ENCODE peak calls at places on chromosomes 5 and 9, in six cellular contexts. V is CD8-positive, alpha-beta T cell; G is psoas muscle; P is islet precursor cell; Q is activated naive CD4-positive, alpha-beta T cell; F is lung microvascular endothelial cell. D is an unnamed sample.

GRCh38 chr9:114592356-114592755 is 4.8 kb downstream of the ATP6V1G1 start:
- DNase-seq in P (no peak), V (peak; percentile 67), G (no peak), F (peak; percentile 43), Q (peak; percentile 26), D (no peak)

GRCh38 chr9:137615387-137615871 is 3.4 kb upstream of the EHMT1 start:
- DNase-seq in F (no peak), P (no peak), G (no peak), V (no peak), Q (no peak), D (no peak)

GRCh38 chr9:15420796-15421195 is 1.9 kb upstream of the SNAPC3 start:
- DNase-seq in F (peak; percentile 44), G (no peak), P (no peak), Q (no peak), V (no peak), D (no peak)

GRCh38 chr5:119105971-119106370 is 35.1 kb downstream of the DMXL1 start:
- DNase-seq in G (no peak), Q (no peak), V (no peak), P (no peak), F (no peak), D (peak; percentile 29)

GRCh38 chr5:1444361-1445189 is 665 bp downstream of the SLC6A3 start:
- DNase-seq in V (no peak), G (peak; percentile 10), P (peak; percentile 53), F (no peak), Q (no peak), D (no peak)

GRCh38 chr5:63398346-63398745 is 563.9 kb downstream of the HTR1A start:
- DNase-seq in P (peak; percentile 93), F (no peak), Q (no peak), G (no peak), V (no peak), D (no peak)

GRCh38 chr5:136769900-136770684 is 404.7 kb upstream of the TRPC7 start:
- DNase-seq in V (no peak), P (peak; percentile 89), F (peak; percentile 68), Q (no peak), G (peak; percentile 57), D (peak; percentile 79)

GRCh38 chr5:17910318-17910717 is 276.1 kb downstream of the TAF11L14 start:
- DNase-seq in P (no peak), Q (no peak), F (no peak), G (no peak), V (no peak), D (no peak)

GRCh38 chr9:37144762-37145161 is 24.4 kb downstream of the ZCCHC7 start:
- DNase-seq in F (no peak), P (no peak), Q (no peak), G (no peak), V (no peak), D (no peak)

GRCh38 chr5:92652735-92653134 is 928.3 kb downstream of the NR2F1-AS1 start:
- DNase-seq in F (no peak), Q (no peak), V (no peak), G (no peak), P (no peak), D (no peak)

GRCh38 chr5:80592761-80593160 is 22.7 kb upstream of the ANKRD34B start:
- DNase-seq in G (no peak), Q (no peak), P (no peak), V (no peak), F (no peak), D (no peak)

GRCh38 chr5:138603521-138603920 is 28.3 kb upstream of the HSPA9 start:
- DNase-seq in F (no peak), Q (no peak), V (no peak), G (no peak), P (no peak), D (no peak)

GRCh38 chr5:52771343-52772039 is 16.2 kb upstream of the ITGA1 start:
- DNase-seq in Q (no peak), V (peak; percentile 21), F (no peak), G (no peak), P (no peak), D (no peak)

GRCh38 chr9:75658301-75658919 is 232.1 kb upstream of the PCSK5 start:
- DNase-seq in V (no peak), Q (no peak), P (peak; percentile 68), F (no peak), G (no peak), D (no peak)

D was measured in head of caudate nucleus.